ENCODE peak calls at places on chromosomes 16 and 17, in nine cellular contexts. H is left ventricle myocardium inferior, X is transverse colon, Y is endothelial cell, D is MCF 10A, K is cardiac fibroblast, V is astrocyte of the spinal cord, P is tibial nerve, T is stomach. Q is an unnamed sample.

GRCh38 chr17:30191072-30191471 is 44.4 kb downstream of the SLC6A4 start:
- DNase-seq in P (no peak), H (no peak), T (no peak), Y (no peak), V (no peak), X (no peak), K (no peak), D (no peak), Q (no peak)

GRCh38 chr16:63890072-63890471 is 1231.8 kb downstream of the CDH11 start:
- DNase-seq in D (peak), X (no peak), T (no peak), K (peak), P (no peak), V (peak), Y (no peak), H (no peak), Q (no peak)

GRCh38 chr17:35243459-35244204 is 760 bp downstream of the SLFN5 start:
- DNase-seq in P (peak), Y (peak), X (peak), H (peak), D (peak), K (peak), T (peak), V (peak), Q (no peak)

GRCh38 chr16:20638711-20639335 is 58.7 kb downstream of the ACSM1 start:
- DNase-seq in V (no peak), X (no peak), D (no peak), Y (no peak), H (no peak), P (no peak), T (no peak), K (no peak), Q (no peak)

GRCh38 chr17:78341559-78342437 is 18.1 kb downstream of the SOCS3 start:
- DNase-seq in K (peak), V (peak), Y (peak), H (peak), X (peak), P (peak), D (peak), T (peak), Q (no peak)

GRCh38 chr16:79264237-79265104 is 336.1 kb downstream of the MAF start:
- DNase-seq in D (no peak), Y (no peak), V (no peak), T (no peak), P (no peak), K (no peak), H (no peak), X (no peak), Q (no peak)

GRCh38 chr16:86191663-86192062 is 292.7 kb downstream of the IRF8 start:
- DNase-seq in T (no peak), V (no peak), H (no peak), K (no peak), D (no peak), X (no peak), P (no peak), Y (no peak), Q (no peak)

GRCh38 chr17:74513987-74514631 is 17.2 kb downstream of the CD300LB start:
- DNase-seq in K (peak), P (no peak), H (no peak), X (no peak), Y (peak), T (peak), D (peak), V (peak), Q (peak)

GRCh38 chr16:84742561-84743200 is 42.9 kb downstream of the USP10 start:
- DNase-seq in X (no peak), D (no peak), H (no peak), P (no peak), K (no peak), T (no peak), V (no peak), Y (no peak), Q (no peak)

GRCh38 chr17:3693829-3694231 is 2.1 kb downstream of the P2RX5 start:
- DNase-seq in D (no peak), X (peak), P (no peak), K (no peak), T (no peak), V (no peak), Y (no peak), H (no peak), Q (no peak)

GRCh38 chr17:31523862-31524730 is 132.6 kb downstream of the RAB11FIP4 start:
- DNase-seq in T (no peak), D (no peak), P (no peak), H (no peak), Y (no peak), V (no peak), X (no peak), K (no peak), Q (no peak)

GRCh38 chr16:50301626-50302471 is 35.5 kb downstream of the ADCY7 start:
- DNase-seq in Y (no peak), D (peak), X (no peak), T (no peak), V (peak), H (no peak), K (peak), P (no peak), Q (no peak)

GRCh38 chr16:6961704-6962103 is 370.9 kb upstream of the RBFOX1 start:
- DNase-seq in K (no peak), T (no peak), D (no peak), V (no peak), Y (no peak), X (no peak), P (no peak), H (no peak), Q (no peak)

GRCh38 chr17:2085648-2085949 is 30.7 kb downstream of the HIC1 start:
- DNase-seq in X (no peak), H (peak), T (no peak), K (peak), D (no peak), P (no peak), Y (no peak), V (peak), Q (no peak)

GRCh38 chr16:56691885-56692284 is 9.6 kb downstream of the MT1X start:
- DNase-seq in T (no peak), X (peak), Y (no peak), K (peak), D (peak), V (no peak), H (no peak), P (no peak), Q (peak)

GRCh38 chr17:45030733-45031132 is 20.7 kb downstream of the DCAKD start:
- DNase-seq in Y (no peak), V (no peak), D (no peak), K (no peak), X (no peak), H (no peak), T (no peak), P (no peak), Q (no peak)

GRCh38 chr16:11586375-11586855 is 304 bp downstream of the LITAF start:
- DNase-seq in D (peak), P (no peak), T (no peak), V (no peak), Y (no peak), K (no peak), H (peak), X (no peak), Q (no peak)

GRCh38 chr16:1044515-1045362 is 27.8 kb upstream of the SSTR5 start:
- DNase-seq in X (no peak), Y (no peak), D (no peak), T (no peak), H (no peak), V (no peak), K (no peak), P (no peak), Q (no peak)

GRCh38 chr16:85182286-85182685 is 70.0 kb upstream of the CIBAR2 start:
- DNase-seq in P (no peak), Y (no peak), X (no peak), D (no peak), H (no peak), V (no peak), T (no peak), K (no peak), Q (no peak)

GRCh38 chr17:48100591-48101011 is 677 bp downstream of the CBX1 start:
- DNase-seq in D (peak), V (peak), T (peak), K (peak), X (peak), P (no peak), Y (peak), H (peak), Q (no peak)

GRCh38 chr16:56870271-56870888 is 5.4 kb downstream of the SLC12A3 start:
- DNase-seq in X (no peak), D (no peak), V (no peak), T (no peak), K (no peak), H (no peak), P (no peak), Y (no peak), Q (no peak)

GRCh38 chr16:11356573-11357331 is 11.5 kb downstream of the RMI2 start:
- DNase-seq in H (peak), K (peak), V (peak), T (peak), D (peak), X (peak), Y (peak), P (peak), Q (no peak)

GRCh38 chr17:57861000-57861736 is 11.3 kb upstream of the MRPS23 start:
- DNase-seq in D (no peak), K (no peak), P (no peak), T (peak), H (peak), X (peak), V (peak), Y (no peak), Q (no peak)

DNA sequence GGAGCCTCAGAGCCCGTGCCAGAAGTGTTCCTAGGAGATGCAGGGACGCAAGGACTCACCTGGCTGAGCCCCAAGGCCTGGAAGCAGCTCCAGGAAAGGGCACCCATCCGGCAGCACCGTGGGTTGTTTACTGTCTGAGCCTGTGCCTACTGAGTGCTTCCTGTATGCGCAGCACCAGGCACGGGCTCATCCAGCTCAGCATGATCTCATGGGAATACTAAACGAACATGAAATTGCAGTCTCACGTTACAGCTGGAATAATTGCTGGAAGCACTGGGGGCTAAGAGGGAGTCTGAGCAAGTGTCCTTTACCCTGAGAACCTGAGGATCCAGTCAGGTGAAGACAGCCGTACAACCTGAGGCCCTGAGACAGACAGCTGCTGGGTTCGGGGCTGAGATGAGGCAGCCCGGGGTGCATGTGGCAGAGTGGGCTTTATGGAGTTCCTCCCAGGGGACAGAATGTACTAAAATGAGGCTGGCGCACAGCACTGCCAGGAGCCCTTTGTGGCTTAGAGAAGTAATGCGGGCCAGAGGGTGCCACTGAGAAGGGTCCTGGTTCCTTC is 5.4 kb downstream of the CTRL start:
- DNase-seq in K (no peak), H (no peak), D (no peak), X (no peak), P (peak), T (peak), Y (no peak), V (peak), Q (no peak)
- TF ChIP-seq CTCF in K (peak), H (no peak), D (no peak), X (no peak), P (no peak), T (no peak), Y (no peak), V (no peak), Q (peak)

DNA sequence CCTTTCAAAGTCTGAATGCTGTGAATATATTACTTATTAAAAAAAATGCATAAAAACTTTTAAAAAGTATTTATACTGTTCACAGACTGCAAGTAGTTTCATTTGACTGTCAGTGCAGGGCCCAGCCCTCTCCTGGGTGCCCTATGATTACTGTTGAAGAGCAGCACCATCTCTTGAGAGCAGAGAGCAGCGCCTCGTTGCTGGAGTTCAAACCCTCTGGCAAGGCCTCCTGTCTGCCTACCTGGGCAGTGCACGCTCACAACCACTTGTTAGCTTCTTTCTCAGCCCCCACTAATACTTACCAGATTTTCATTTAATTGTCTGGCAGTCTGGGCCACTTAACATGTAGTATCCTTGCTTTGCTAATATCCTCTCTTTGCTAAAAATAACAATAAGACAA is 233.4 kb downstream of the PHKB start:
- DNase-seq in X (no peak), Y (no peak), T (no peak), D (no peak), K (no peak), H (no peak), V (no peak), P (no peak), Q (no peak)
- TF ChIP-seq CTCF in X (no peak), Y (no peak), T (no peak), D (no peak), K (no peak), H (no peak), V (no peak), P (no peak), Q (no peak)

GRCh38 chr16:4273858-4274291 is 1.1 kb upstream of the TFAP4 start:
- DNase-seq in V (no peak), X (peak), H (peak), P (no peak), T (peak), D (peak), Y (peak), K (peak), Q (no peak)
- TF ChIP-seq CTCF in V (peak), X (peak), H (peak), P (peak), T (no peak), D (peak), Y (peak), K (peak), Q (peak)

DNA sequence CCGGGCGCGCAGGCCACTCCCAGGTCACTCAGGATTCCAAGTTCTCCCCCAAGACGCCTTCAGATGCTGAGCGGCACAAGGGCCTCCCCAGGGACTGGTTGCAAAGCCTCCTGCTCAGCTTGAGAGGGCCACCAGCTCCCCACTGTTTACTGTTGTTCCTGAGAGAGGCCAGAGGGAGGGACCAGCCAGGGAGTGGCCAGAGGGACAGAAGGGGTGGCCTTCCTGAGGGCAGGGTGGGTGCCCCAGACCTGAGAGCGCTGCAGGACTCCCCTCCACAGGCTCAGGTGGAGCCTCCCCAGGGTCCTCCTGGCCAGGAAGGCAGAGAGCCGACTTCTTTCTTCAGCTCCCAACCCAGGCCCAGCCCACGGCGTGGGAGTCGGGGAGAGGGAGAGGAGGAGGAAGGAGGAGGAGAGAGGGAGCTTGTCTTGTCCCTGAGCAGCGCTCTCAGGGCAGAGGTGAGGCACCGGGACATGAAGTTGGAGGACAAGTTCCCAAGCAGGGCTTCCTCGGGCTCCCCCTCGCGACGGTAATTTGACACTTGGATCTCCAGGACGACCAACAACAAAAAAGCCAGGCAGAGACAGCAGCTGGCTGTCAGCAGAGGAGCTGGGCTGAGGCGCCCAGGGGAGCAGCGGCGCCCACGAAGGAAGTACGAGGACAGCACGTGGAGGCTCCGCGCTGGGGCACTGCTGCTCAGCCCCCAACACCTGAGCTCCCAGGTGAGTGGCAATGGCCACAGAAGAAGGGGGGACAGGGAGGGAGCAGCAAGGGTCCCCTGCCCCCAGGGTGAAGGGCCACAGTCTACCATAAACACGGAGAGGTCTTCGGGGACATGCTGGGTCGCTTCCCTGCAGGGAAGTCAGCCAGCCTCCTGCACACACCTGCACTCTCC is 496 bp downstream of the SMIM5 start:
- DNase-seq in T (peak), H (peak), V (peak), D (peak), P (peak), Y (peak), K (peak), X (peak), Q (peak)
- TF ChIP-seq CTCF in T (no peak), H (peak), V (peak), D (peak), P (peak), Y (peak), K (peak), X (peak), Q (peak)

DNA sequence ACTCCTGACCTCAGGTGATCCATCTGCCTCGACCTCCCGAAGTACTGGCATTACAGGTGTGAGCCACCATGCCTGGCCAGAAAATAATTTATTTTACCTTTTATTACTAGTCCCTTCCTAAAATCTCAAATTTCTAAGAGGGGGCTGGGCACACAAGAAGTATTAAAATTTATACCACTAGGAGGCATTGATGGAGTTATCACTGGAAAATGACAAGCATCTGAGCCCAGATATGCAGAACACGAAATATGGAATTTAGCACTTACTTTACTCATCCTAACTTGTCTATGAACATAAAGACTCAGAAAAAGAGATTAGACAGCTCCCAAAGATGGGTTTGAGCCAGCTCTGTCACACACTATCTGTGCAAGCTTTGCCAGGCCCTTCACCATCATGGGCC is 46.4 kb downstream of the STAT5A start:
- DNase-seq in D (no peak), V (no peak), P (no peak), H (no peak), X (no peak), Y (no peak), K (no peak), T (no peak), Q (no peak)
- TF ChIP-seq CTCF in D (no peak), V (no peak), P (no peak), H (no peak), X (no peak), Y (peak), K (no peak), T (no peak), Q (no peak)

DNA sequence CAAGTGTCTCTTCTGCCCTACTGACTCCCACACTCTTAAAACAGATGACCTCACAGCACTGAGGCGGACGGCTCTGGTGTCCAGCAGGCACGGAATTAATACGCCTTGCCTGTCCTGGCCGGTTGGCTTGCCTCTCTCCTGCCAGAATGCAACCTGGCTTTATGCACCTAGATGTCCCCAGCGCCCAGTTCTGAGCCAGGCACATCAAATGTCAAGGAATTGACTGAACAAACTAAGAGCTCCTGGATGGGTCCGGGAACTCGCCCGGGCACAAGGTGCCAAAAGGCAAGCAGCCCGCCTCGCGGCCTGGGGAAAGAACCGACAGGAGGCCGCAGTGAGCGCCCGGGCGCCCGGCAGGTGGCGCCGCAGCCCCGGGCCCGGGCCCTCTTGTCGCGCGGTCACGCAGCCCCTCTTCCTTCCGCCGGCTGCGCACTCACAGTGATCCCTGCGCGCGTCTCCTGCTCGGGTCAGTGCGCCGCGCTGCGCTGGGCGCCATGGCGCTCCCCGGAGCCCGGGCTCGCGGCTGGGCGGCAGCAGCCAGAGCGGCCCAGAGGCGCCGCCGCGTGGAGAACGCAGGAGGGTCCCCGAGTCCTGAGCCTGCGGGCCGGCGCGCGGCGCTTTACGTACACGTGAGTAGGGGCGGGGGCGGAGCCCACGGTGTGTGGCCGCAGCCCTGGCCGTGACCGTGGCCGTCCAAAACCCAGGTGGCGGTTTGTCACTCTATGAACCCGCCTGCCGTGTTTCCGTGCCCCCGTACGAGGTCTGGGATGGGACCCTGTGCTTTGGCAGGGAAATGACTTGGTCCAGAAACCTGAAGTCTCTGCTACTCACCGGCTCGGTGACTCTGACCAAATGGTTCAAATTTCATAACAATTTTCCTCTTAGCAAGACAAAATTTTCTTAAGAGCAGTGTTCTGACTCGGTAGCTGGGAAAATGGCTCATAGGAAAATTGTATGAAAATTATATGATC is at the start of gene RSAD1:
- DNase-seq in Y (peak), K (peak), P (peak), D (peak), X (peak), V (peak), T (peak), H (peak), Q (peak)
- TF ChIP-seq CTCF in Y (peak), K (no peak), P (peak), D (peak), X (peak), V (peak), T (no peak), H (peak), Q (no peak)

Q was measured in retinal pigment epithelial cell.